ENCODE peak calls at places on chromosome 22, in four cellular contexts. J, D, K and Q are unnamed samples.

GRCh38 chr22:27624705-27625104 is 176.9 kb downstream of the MN1 start:
- DNase-seq in K (peak), J (no peak), D (no peak), Q (no peak)

GRCh38 chr22:50399751-50400331 is 56.7 kb downstream of the PPP6R2 start:
- DNase-seq in D (peak), K (peak), J (peak), Q (peak)

GRCh38 chr22:32736746-32737145 is 64.8 kb upstream of the TIMP3 start:
- DNase-seq in K (no peak), D (no peak), J (no peak), Q (no peak)

GRCh38 chr22:46810856-46811786 is 48.7 kb downstream of the TBC1D22A start:
- DNase-seq in D (no peak), K (peak), J (no peak), Q (no peak)

GRCh38 chr22:30249049-30250038 is 2.8 kb upstream of the LIF start:
- DNase-seq in D (no peak), J (no peak), K (no peak), Q (no peak)

GRCh38 chr22:45879552-45879949 is 97.4 kb downstream of the WNT7B start:
- DNase-seq in D (no peak), J (no peak), K (no peak), Q (no peak)

GRCh38 chr22:36405671-36406070 is 17.9 kb upstream of the MYH9 start:
- DNase-seq in D (peak), J (peak), K (no peak), Q (peak)

GRCh38 chr22:39291501-39291900 is 27.9 kb downstream of the RPL3 start:
- DNase-seq in D (no peak), K (no peak), J (no peak), Q (no peak)

GRCh38 chr22:27880778-27881394 is 38.2 kb downstream of the PITPNB start:
- DNase-seq in J (no peak), K (peak), D (peak), Q (peak)

GRCh38 chr22:37060801-37061610 is 9.5 kb downstream of the KCTD17 start:
- DNase-seq in K (no peak), J (peak), D (no peak), Q (peak)

GRCh38 chr22:43186272-43187170 is at the start of gene TTLL12:
- DNase-seq in J (peak), D (peak), K (peak), Q (no peak)

GRCh38 chr22:48393041-48393370 is 1434.7 kb downstream of the BRD1 start:
- DNase-seq in J (no peak), K (no peak), D (no peak), Q (no peak)

GRCh38 chr22:46280999-46281623 is 13.3 kb downstream of the TTC38 start:
- DNase-seq in J (no peak), D (no peak), K (peak), Q (no peak)

GRCh38 chr22:24807284-24807950 is 1.4 kb downstream of the SGSM1 start:
- DNase-seq in J (no peak), D (no peak), K (no peak), Q (peak)

GRCh38 chr22:39719559-39720450 is 149.3 kb downstream of the CACNA1I start:
- DNase-seq in D (no peak), K (no peak), J (no peak), Q (no peak)

GRCh38 chr22:43114958-43115357 is 4.4 kb downstream of the BIK start:
- DNase-seq in D (no peak), J (no peak), K (no peak), Q (no peak)

GRCh38 chr22:20088263-20088648 is 8.2 kb downstream of the DGCR8 start:
- DNase-seq in K (no peak), J (no peak), D (no peak), Q (no peak)

GRCh38 chr22:49303781-49304461 is 523.8 kb downstream of the BRD1 start:
- DNase-seq in K (no peak), D (no peak), J (no peak), Q (no peak)

GRCh38 chr22:36036167-36036624 is 7.6 kb upstream of the RBFOX2 start:
- DNase-seq in J (no peak), D (no peak), K (no peak), Q (no peak)

GRCh38 chr22:45785458-45785857 is 113.8 kb downstream of the ATXN10 start:
- DNase-seq in J (no peak), K (no peak), D (peak), Q (peak)

GRCh38 chr22:43726296-43726695 is 85.8 kb downstream of the EFCAB6 start:
- DNase-seq in D (no peak), J (no peak), K (peak), Q (no peak)

GRCh38 chr22:37906364-37907008 is 389 bp downstream of the MICALL1 start:
- DNase-seq in D (peak), J (peak), K (no peak), Q (no peak)